ENCODE peak calls at places on chromosomes 7 and 10, in six cellular contexts. E is fibroblast of lung, T is BJ, K is lower lobe of right lung, V is RWPE2, U is right atrium auricular region. H is an unnamed sample.
A peak's percentile ranks its signal among the peaks of the same experiment; 100 is the strongest.

GRCh38 chr10:68578945-68579344 is 18.8 kb downstream of the TET1 start:
- DNase-seq in U (no peak), E (peak; percentile 14), K (no peak), V (no peak), T (no peak), H (no peak)

GRCh38 chr10:133276435-133277201 is at the start of gene ADAM8:
- DNase-seq in U (no peak), V (no peak), E (no peak), K (peak; percentile 77), T (no peak), H (no peak)

GRCh38 chr10:91190388-91190870 is 30.0 kb upstream of the PCGF5 start:
- DNase-seq in V (no peak), U (no peak), E (peak; percentile 74), T (peak; percentile 54), K (no peak), H (peak; percentile 36)

GRCh38 chr10:104472957-104473745 is 119.5 kb downstream of the CFAP58 start:
- DNase-seq in E (peak; percentile 9), V (no peak), T (no peak), K (no peak), U (no peak), H (no peak)

GRCh38 chr7:54986716-54987115 is 32.1 kb upstream of the EGFR start:
- DNase-seq in E (no peak), K (no peak), T (no peak), V (no peak), U (no peak), H (no peak)

GRCh38 chr10:61279400-61279799 is 173.8 kb downstream of the TMEM26 start:
- DNase-seq in E (no peak), V (no peak), K (no peak), U (no peak), T (no peak), H (no peak)

GRCh38 chr7:31782411-31782991 is 95.5 kb downstream of the PPP1R17 start:
- DNase-seq in K (no peak), U (no peak), E (peak; percentile 78), T (no peak), V (no peak), H (peak; percentile 64)

GRCh38 chr10:52121688-52122087 is 192.4 kb upstream of the DKK1 start:
- DNase-seq in K (no peak), V (no peak), E (no peak), T (no peak), U (no peak), H (peak; percentile 14)

GRCh38 chr10:10642741-10643280 is 374.9 kb upstream of the CELF2 start:
- DNase-seq in U (peak; percentile 86), T (no peak), E (peak; percentile 8), K (peak; percentile 76), V (no peak), H (peak; percentile 40)

GRCh38 chr10:96667401-96667800 is 52.9 kb downstream of the PIK3AP1 start:
- DNase-seq in T (no peak), U (no peak), K (no peak), E (peak; percentile 69), V (no peak), H (peak; percentile 28)

GRCh38 chr7:106127984-106128780 is 16.1 kb upstream of the SYPL1 start:
- DNase-seq in T (no peak), E (peak; percentile 38), V (no peak), K (no peak), U (no peak), H (no peak)

GRCh38 chr7:66413379-66414114 is 208.4 kb downstream of the TPST1 start:
- DNase-seq in E (peak; percentile 81), U (peak; percentile 75), V (peak; percentile 80), T (no peak), K (peak; percentile 90), H (peak; percentile 76)

GRCh38 chr7:130831817-130832481 is 97.9 kb upstream of the KLF14 start:
- DNase-seq in T (no peak), V (no peak), U (no peak), K (no peak), E (peak; percentile 48), H (no peak)

GRCh38 chr10:123786306-123786705 is 105.3 kb downstream of the CPXM2 start:
- DNase-seq in T (no peak), V (no peak), U (no peak), E (no peak), K (no peak), H (no peak)

GRCh38 chr7:798921-799470 is 33.3 kb upstream of the SUN1 start:
- DNase-seq in V (no peak), T (no peak), U (no peak), E (no peak), K (peak; percentile 23), H (no peak)

GRCh38 chr10:129626801-129627434 is 159.9 kb downstream of the MGMT start:
- DNase-seq in U (no peak), T (no peak), E (no peak), K (no peak), V (no peak), H (no peak)

GRCh38 chr10:73136627-73137026 is 26.4 kb downstream of the NUDT13 start:
- DNase-seq in E (no peak), K (no peak), V (no peak), U (no peak), T (no peak), H (peak; percentile 13)

GRCh38 chr10:52740913-52741675 is 31.5 kb downstream of the MBL2 start:
- DNase-seq in E (peak; percentile 8), K (no peak), V (no peak), T (no peak), U (no peak), H (peak; percentile 58)

GRCh38 chr10:95660283-95660682 is 3.8 kb upstream of the ALDH18A1 start:
- DNase-seq in E (peak; percentile 74), T (no peak), V (no peak), K (no peak), U (no peak), H (peak; percentile 29)

GRCh38 chr10:52312999-52313349 is 1.1 kb upstream of the DKK1 start:
- DNase-seq in K (no peak), T (no peak), E (peak; percentile 20), V (no peak), U (no peak), H (no peak)

GRCh38 chr10:34707656-34708055 is 107.4 kb downstream of the PARD3 start:
- DNase-seq in K (no peak), T (no peak), E (no peak), U (no peak), V (no peak), H (no peak)

GRCh38 chr10:4353059-4353655 is 472.9 kb upstream of the AKR1E2 start:
- DNase-seq in E (peak; percentile 84), K (no peak), V (no peak), U (no peak), T (no peak), H (peak; percentile 52)

GRCh38 chr7:17158261-17158660 is 140.2 kb upstream of the AHR start:
- DNase-seq in T (no peak), E (no peak), V (no peak), U (no peak), K (no peak), H (no peak)

GRCh38 chr7:107948645-107949442 is 54.1 kb downstream of the LAMB1 start:
- DNase-seq in T (peak; percentile 81), U (no peak), V (no peak), E (peak; percentile 93), K (no peak), H (peak; percentile 93)

GRCh38 chr10:79195091-79195923 is 126.5 kb downstream of the ZMIZ1 start:
- DNase-seq in E (peak; percentile 81), K (peak; percentile 91), U (peak; percentile 93), V (peak; percentile 83), T (no peak), H (peak; percentile 68)

DNA sequence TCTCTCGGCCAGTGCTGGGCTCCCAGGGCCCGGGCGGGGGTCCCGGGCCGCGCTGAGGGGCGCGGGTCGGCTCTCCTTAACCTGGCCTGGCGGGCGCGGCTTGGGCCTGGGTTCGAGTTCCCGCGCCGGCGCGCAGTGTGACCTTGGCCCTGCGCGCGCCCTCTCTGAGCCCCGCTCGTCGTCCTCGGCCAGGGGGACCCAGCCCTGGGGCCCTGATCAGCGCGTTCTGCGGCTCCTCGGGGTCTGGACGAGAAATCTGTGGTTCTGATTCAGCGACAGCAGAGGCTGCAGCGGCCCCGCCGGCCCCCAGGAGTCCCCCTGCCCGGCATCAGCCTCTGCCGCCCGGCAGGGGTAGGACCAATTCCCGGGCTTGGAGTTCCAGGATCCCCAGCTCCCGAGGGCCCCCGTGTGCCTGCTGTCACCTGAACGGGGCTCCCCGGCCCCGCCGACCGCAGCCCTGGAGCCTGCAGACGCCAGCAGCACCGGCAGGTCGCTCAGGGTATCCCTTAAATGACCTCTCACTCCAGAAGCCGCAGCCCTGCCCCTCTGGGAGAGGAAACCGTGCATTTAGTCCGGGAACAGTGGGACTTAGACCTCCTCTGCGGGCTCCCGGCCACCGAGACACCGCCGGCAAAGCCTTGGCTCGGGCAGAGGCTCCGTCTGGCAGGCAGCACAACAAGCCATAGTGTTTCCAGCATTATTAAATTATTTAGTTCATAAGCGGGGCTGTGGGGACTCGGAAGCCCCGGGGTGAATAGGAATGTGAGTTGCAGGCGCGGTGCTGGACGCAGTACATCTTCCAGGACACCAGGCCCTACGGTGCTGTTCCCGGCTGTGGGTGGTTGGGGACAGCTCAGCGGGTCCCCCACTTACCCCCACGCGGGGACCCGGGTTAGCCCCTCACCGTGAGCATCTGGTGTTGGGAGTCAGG is 572 bp downstream of the CHST12 start:
- DNase-seq in T (no peak), V (no peak), U (peak; percentile 62), K (no peak), E (peak; percentile 39), H (peak; percentile 9)
- TF ChIP-seq CTCF in T (peak; percentile 48), V (no peak), U (no peak), K (peak; percentile 18), E (no peak), H (peak; percentile 49)

DNA sequence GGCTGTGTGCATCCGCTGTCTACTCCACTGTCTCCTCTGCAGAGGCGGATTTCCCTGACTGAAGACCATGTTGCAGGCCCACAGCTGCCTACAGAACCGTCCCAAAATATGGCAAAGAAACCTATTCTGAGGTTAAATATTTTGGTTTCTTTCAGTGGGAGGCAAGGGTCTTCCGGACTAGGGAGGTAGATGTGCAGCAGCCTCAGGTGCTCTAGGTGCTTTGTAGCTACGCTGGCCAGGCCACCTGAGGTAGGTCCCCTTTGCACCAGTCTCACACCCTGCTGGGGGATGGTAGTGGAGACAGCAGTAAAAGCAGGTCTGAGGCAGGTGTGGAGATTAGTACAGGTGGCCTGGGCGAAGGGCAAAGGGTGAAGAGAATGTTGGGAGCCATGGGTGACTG is 8.2 kb upstream of the PILRB start:
- DNase-seq in V (no peak), K (no peak), E (no peak), U (no peak), T (no peak), H (no peak)
- H3K36me3 ChIP-seq in V (peaks cover 82% of the 10 kb centered on the region), K (peaks cover 88% of the 10 kb centered on the region), E (peaks cover 24% of the 10 kb centered on the region), U (peaks cover 86% of the 10 kb centered on the region), T (peaks cover 44% of the 10 kb centered on the region), H (peaks cover 64% of the 10 kb centered on the region)

GRCh38 chr7:35748348-35748747 is 52.5 kb upstream of the SEPTIN7 start:
- DNase-seq in V (no peak), E (peak; percentile 30), U (no peak), K (no peak), T (no peak), H (no peak)

GRCh38 chr7:35749548-35749947 is 51.3 kb upstream of the SEPTIN7 start:
- DNase-seq in U (no peak), T (no peak), K (no peak), V (no peak), E (no peak), H (no peak)

GRCh38 chr7:35752727-35753126 is 48.1 kb upstream of the SEPTIN7 start:
- DNase-seq in U (no peak), V (no peak), T (no peak), K (no peak), E (no peak), H (no peak)

GRCh38 chr7:35747611-35748010 is 52.7 kb upstream of the HERPUD2 start:
- DNase-seq in E (peak; percentile 64), K (no peak), V (no peak), T (no peak), U (no peak), H (no peak)
- TF ChIP-seq CTCF in E (no peak), K (no peak), V (no peak), T (no peak), U (no peak), H (no peak)

GRCh38 chr7:99102809-99103690 is 40.9 kb downstream of the SMURF1 start:
- DNase-seq in U (no peak), E (peak; percentile 80), K (no peak), T (no peak), V (no peak), H (peak; percentile 33)
- H3K36me3 ChIP-seq in U (no peaks in the 10 kb centered on the region), E (no peaks in the 10 kb centered on the region), K (no peaks in the 10 kb centered on the region), T (no peaks in the 10 kb centered on the region), V (no peaks in the 10 kb centered on the region), H (no peaks in the 10 kb centered on the region)

H was measured in brain microvascular endothelial cell.